ENCODE peak calls at places on chromosomes 5 and 9, in eight cellular contexts. T is CD8-positive, alpha-beta T cell; U is pancreas; K is aorta; I is lower lobe of right lung; P is IMR-90; J is brain microvascular endothelial cell; D is WERI-Rb-1. H is an unnamed sample.

GRCh38 chr5:54829102-54829501 is 156.3 kb downstream of the ESM1 start:
- DNase-seq in I (no peak), U (no peak), T (no peak), P (no peak), D (no peak), K (no peak), J (no peak), H (no peak)

GRCh38 chr9:96620832-96621269 is 1.2 kb upstream of the CDC14B start:
- DNase-seq in J (no peak), T (no peak), U (no peak), I (no peak), D (no peak), P (no peak), K (no peak), H (no peak)

GRCh38 chr9:107228648-107229047 is 54.4 kb upstream of the RAD23B start:
- DNase-seq in T (no peak), J (no peak), D (no peak), P (no peak), K (no peak), U (no peak), I (no peak), H (no peak)

GRCh38 chr9:88947581-88948573 is 43.4 kb upstream of the S1PR3 start:
- DNase-seq in P (peak), D (no peak), J (no peak), T (no peak), I (no peak), K (no peak), U (no peak), H (no peak)

GRCh38 chr5:168578506-168579205 is 512 bp downstream of the PANK3 start:
- DNase-seq in T (peak), J (no peak), P (no peak), K (no peak), D (peak), I (no peak), U (peak), H (no peak)

GRCh38 chr5:100623719-100624118 is 88.5 kb downstream of the FAM174A start:
- DNase-seq in T (no peak), I (no peak), J (peak), K (no peak), D (no peak), P (peak), U (no peak), H (no peak)

GRCh38 chr9:107874591-107875374 is 385.2 kb upstream of the KLF4 start:
- DNase-seq in K (no peak), I (no peak), P (no peak), U (no peak), J (no peak), D (no peak), T (no peak), H (no peak)

GRCh38 chr9:134488251-134488900 is 153.2 kb upstream of the COL5A1 start:
- DNase-seq in K (peak), T (no peak), P (no peak), J (peak), I (no peak), U (no peak), D (no peak), H (no peak)

GRCh38 chr9:100108572-100108971 is 9.5 kb downstream of the INVS start:
- DNase-seq in D (no peak), J (no peak), U (no peak), K (no peak), I (no peak), P (no peak), T (no peak), H (no peak)

GRCh38 chr5:134878403-134878802 is 4.2 kb downstream of the TXNDC15 start:
- DNase-seq in K (no peak), D (no peak), J (no peak), T (no peak), U (peak), P (no peak), I (peak), H (no peak)

GRCh38 chr5:132426525-132427138 is 57.1 kb downstream of the SLC22A5 start:
- DNase-seq in J (peak), P (peak), I (peak), D (no peak), U (peak), T (no peak), K (peak), H (no peak)

GRCh38 chr9:69107801-69108200 is 66.3 kb upstream of the TJP2 start:
- DNase-seq in J (no peak), P (no peak), K (no peak), T (no peak), D (no peak), I (no peak), U (no peak), H (no peak)

GRCh38 chr5:144484124-144484897 is 313.6 kb downstream of the KCTD16 start:
- DNase-seq in K (no peak), J (peak), T (no peak), P (peak), I (no peak), U (no peak), D (no peak), H (no peak)

GRCh38 chr5:180209137-180209581 is at the start of gene RASGEF1C:
- DNase-seq in T (peak), P (peak), I (peak), K (peak), U (peak), D (peak), J (no peak), H (no peak)

GRCh38 chr9:36328798-36329411 is 70.7 kb upstream of the GNE start:
- DNase-seq in K (no peak), U (peak), P (peak), J (peak), D (peak), T (no peak), I (no peak), H (no peak)

GRCh38 chr9:36332006-36332405 is 68.1 kb downstream of the RNF38 start:
- DNase-seq in T (no peak), J (no peak), I (no peak), U (no peak), P (peak), D (no peak), K (no peak), H (no peak)

GRCh38 chr9:36325081-36325828 is 67.0 kb upstream of the GNE start:
- DNase-seq in K (peak), J (no peak), T (no peak), D (no peak), U (no peak), P (no peak), I (no peak), H (no peak)

GRCh38 chr9:36323926-36324325 is 65.7 kb upstream of the GNE start:
- DNase-seq in U (no peak), T (no peak), P (no peak), I (no peak), J (no peak), D (no peak), K (no peak), H (no peak)

GRCh38 chr9:36327903-36328302 is 69.7 kb upstream of the GNE start:
- DNase-seq in U (no peak), K (no peak), J (peak), D (no peak), T (no peak), P (peak), I (no peak), H (no peak)
- H3K27ac ChIP-seq in U (no peak), K (no peak), J (no peak), D (no peak), T (no peak), P (no peak), I (no peak), H (no peak)

DNA sequence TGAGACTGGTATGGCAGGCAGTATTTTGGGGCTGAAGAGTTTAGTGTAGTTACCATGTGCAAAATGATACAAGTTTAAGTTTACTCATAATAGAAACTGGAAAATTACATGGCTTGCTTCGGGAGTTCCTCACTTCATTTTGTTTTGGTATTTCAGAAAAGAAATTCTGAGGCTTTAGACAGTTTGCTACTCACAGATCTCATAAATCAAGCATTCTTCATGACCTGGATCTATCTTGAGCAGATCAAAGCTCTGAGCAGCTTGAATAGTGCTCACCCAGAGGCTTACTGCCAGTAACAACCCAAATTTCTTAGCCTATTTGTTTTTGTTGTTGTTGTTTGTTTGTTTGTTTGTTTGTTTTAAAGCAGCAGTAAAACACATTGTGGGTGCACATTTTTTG is 56.3 kb downstream of the KIAA1958 start:
- DNase-seq in U (no peak), I (no peak), J (no peak), T (no peak), K (no peak), D (no peak), P (no peak), H (no peak)
- H3K27ac ChIP-seq in U (no peak), I (no peak), J (no peak), T (no peak), K (no peak), D (no peak), P (no peak), H (no peak)

GRCh38 chr5:93130623-93131022 is 450.4 kb downstream of the NR2F1-AS1 start:
- DNase-seq in K (no peak), J (no peak), U (no peak), I (no peak), D (no peak), P (no peak), T (no peak), H (no peak)
- H3K27ac ChIP-seq in K (no peak), J (no peak), U (no peak), I (no peak), D (no peak), P (no peak), T (no peak), H (no peak)

GRCh38 chr5:81590498-81591384 is 160.2 kb downstream of the SSBP2 start:
- DNase-seq in I (no peak), U (no peak), D (no peak), P (peak), K (no peak), T (no peak), J (no peak), H (no peak)
- H3K27ac ChIP-seq in I (no peak), U (no peak), D (no peak), P (no peak), K (no peak), T (no peak), J (no peak), H (no peak)

GRCh38 chr9:95057121-95057520 is 260.4 kb downstream of the FANCC start:
- DNase-seq in T (no peak), J (peak), P (peak), I (no peak), D (no peak), K (no peak), U (no peak), H (no peak)
- H3K27ac ChIP-seq in T (no peak), J (no peak), P (peak), I (peak), D (no peak), K (peak), U (peak), H (peak)

DNA sequence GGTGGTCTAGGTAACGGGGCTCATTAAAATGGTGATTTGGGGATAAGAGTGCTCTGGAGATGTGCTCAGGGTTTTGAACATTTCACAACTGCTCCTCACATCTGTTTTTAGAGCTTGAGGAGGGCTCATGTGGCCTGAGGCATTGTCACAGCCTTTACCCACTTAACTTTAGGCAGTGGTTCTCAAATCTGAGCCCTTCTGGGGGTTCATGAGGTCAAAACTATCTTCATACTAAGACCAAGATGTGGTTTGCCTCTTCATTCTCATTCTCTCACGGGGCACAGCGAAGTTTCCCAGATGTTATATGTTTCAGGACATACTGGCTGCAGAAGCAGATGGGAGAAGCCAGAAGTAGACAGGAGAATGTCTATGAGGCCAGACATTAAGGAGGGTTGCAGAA is 38.4 kb downstream of the STXBP1 start:
- DNase-seq in K (no peak), D (no peak), P (no peak), J (no peak), U (no peak), T (no peak), I (no peak), H (no peak)
- H3K27ac ChIP-seq in K (no peak), D (no peak), P (no peak), J (no peak), U (no peak), T (no peak), I (no peak), H (no peak)